ENCODE peak calls at places on chromosome 16, in six cellular contexts. C is stomach, Z is mesothelial cell of epicardium, T is cardiac muscle cell, N is fibroblast of pulmonary artery, D is Calu3. G is an unnamed sample.

GRCh38 chr16:12903325-12904040 is 2.1 kb downstream of the SHISA9 start:
- DNase-seq in C (no peak), Z (no peak), T (peak; percentile 14), N (no peak), D (no peak), G (no peak)

GRCh38 chr16:19432429-19432828 is 14.7 kb downstream of the TMC5 start:
- DNase-seq in C (no peak), Z (no peak), T (no peak), N (peak; percentile 1), D (peak; percentile 78), G (no peak)

GRCh38 chr16:28101533-28101890 is 38.0 kb upstream of the GSG1L start:
- DNase-seq in C (no peak), Z (no peak), T (no peak), N (no peak), D (no peak), G (no peak)

GRCh38 chr16:59236804-59237463 is 502.8 kb upstream of the GOT2 start:
- DNase-seq in C (no peak), Z (no peak), T (no peak), N (no peak), D (no peak), G (no peak)

GRCh38 chr16:85151603-85152413 is 39.5 kb upstream of the CIBAR2 start:
- DNase-seq in C (peak; percentile 72), Z (no peak), T (no peak), N (peak; percentile 80), D (peak; percentile 47), G (no peak)

GRCh38 chr16:13298676-13299075 is 397.3 kb downstream of the SHISA9 start:
- DNase-seq in C (no peak), Z (no peak), T (no peak), N (no peak), D (no peak), G (no peak)

GRCh38 chr16:89860747-89861304 is 12.6 kb upstream of the TCF25 start:
- DNase-seq in C (peak; percentile 70), Z (no peak), T (peak; percentile 56), N (peak; percentile 48), D (peak; percentile 89), G (peak; percentile 53)

GRCh38 chr16:76899767-76900166 is 291.2 kb upstream of the MON1B start:
- DNase-seq in C (no peak), Z (no peak), T (no peak), N (no peak), D (no peak), G (no peak)

GRCh38 chr16:74521691-74522090 is 85.2 kb downstream of the GLG1 start:
- DNase-seq in C (no peak), Z (no peak), T (no peak), N (peak; percentile 59), D (no peak), G (no peak)

GRCh38 chr16:84947022-84947421 is 64.3 kb downstream of the ZDHHC7 start:
- DNase-seq in C (no peak), Z (no peak), T (no peak), N (no peak), D (no peak), G (no peak)

GRCh38 chr16:89365044-89365467 is 125.3 kb downstream of the ANKRD11 start:
- DNase-seq in C (no peak), Z (no peak), T (no peak), N (peak; percentile 71), D (no peak), G (no peak)

GRCh38 chr16:88995746-88996535 is 18.9 kb upstream of the CBFA2T3 start:
- DNase-seq in C (no peak), Z (no peak), T (no peak), N (no peak), D (no peak), G (no peak)

GRCh38 chr16:83813818-83814653 is 6.3 kb downstream of the HSBP1 start:
- DNase-seq in C (no peak), Z (no peak), T (peak; percentile 63), N (peak; percentile 62), D (peak; percentile 17), G (no peak)

GRCh38 chr16:10332775-10333174 is 53.1 kb upstream of the ATF7IP2 start:
- DNase-seq in C (no peak), Z (no peak), T (no peak), N (no peak), D (no peak), G (no peak)

GRCh38 chr16:87816507-87817100 is 50.8 kb upstream of the KLHDC4 start:
- DNase-seq in C (no peak), Z (no peak), T (no peak), N (no peak), D (no peak), G (no peak)

GRCh38 chr16:19472487-19472886 is 49.4 kb downstream of the GDE1 start:
- DNase-seq in C (no peak), Z (no peak), T (no peak), N (no peak), D (no peak), G (no peak)

GRCh38 chr16:85615014-85615851 is 2.1 kb downstream of the GSE1 start:
- DNase-seq in C (peak; percentile 91), Z (peak; percentile 46), T (peak; percentile 75), N (no peak), D (peak; percentile 96), G (no peak)

GRCh38 chr16:88642881-88643545 is 4.6 kb downstream of the IL17C start:
- DNase-seq in C (no peak), Z (no peak), T (no peak), N (no peak), D (no peak), G (no peak)

GRCh38 chr16:24539850-24540484 is 601 bp downstream of the RBBP6 start:
- DNase-seq in C (peak; percentile 67), Z (peak; percentile 35), T (peak; percentile 55), N (peak; percentile 39), D (peak; percentile 64), G (no peak)

GRCh38 chr16:10314811-10315210 is 71.0 kb upstream of the ATF7IP2 start:
- DNase-seq in C (no peak), Z (no peak), T (no peak), N (peak; percentile 28), D (no peak), G (no peak)

GRCh38 chr16:88405325-88406060 is 22.7 kb downstream of the ZNF469 start:
- DNase-seq in C (peak; percentile 34), Z (no peak), T (no peak), N (peak; percentile 38), D (no peak), G (no peak)

GRCh38 chr16:86927699-86928098 is 349.4 kb downstream of the FOXL1 start:
- DNase-seq in C (no peak), Z (no peak), T (no peak), N (no peak), D (no peak), G (no peak)

GRCh38 chr16:3490911-3491629 is 4.2 kb downstream of the C16orf90 start:
- DNase-seq in C (peak; percentile 57), Z (no peak), T (no peak), N (no peak), D (no peak), G (no peak)
- TF ChIP-seq CTCF in C (no peak), Z (no peak), T (no peak), N (no peak), D (no peak), G (no peak)

DNA sequence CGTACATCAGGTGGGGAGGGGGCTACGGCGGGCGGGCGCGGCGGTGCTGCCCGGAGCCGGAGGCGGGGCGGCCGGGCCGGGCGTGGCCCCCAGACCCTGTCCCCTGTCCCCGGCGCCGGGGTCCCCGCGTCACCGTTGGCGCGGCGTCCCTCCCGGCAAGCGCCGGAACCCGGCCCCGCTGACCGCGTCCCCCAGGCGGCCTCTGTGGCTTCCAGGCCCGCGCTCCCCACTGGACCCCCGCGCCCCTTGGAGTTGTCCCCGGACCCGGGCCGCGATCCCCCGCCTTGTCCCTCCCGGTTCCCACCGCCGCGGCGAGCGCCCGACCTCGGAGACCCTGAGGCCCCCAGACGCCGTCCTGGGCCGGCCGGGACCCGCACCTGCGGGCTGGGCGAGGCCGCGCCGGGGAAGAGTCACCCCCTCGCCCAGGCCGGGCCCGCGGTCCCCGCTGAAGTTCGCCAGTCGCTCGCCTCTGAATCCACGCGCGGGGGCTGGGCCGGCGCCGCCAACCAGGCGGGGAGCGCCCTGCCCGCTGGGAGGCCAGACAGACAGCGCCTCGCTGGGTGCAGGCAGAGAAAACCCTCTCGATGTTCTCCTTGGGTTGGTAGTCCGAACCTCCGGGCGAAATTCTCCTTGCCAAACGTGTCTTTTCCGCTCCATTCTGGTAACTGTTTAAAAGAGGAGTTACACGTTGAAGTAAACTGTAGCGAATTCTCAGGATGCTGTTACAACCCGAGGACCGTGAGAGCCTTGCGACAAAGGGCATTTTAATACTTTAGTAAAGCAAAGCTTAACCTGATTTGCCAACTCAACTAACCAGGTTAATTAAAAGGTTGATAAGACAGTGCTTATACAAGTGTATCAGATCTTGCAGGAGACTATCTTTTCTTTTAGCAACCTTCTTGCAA is 761 bp downstream of the GAN start:
- DNase-seq in C (peak; percentile 68), Z (peak; percentile 31), T (peak; percentile 62), N (peak; percentile 63), D (peak; percentile 66), G (peak; percentile 48)
- TF ChIP-seq CTCF in C (no peak), Z (no peak), T (peak; percentile 11), N (no peak), D (no peak), G (no peak)

DNA sequence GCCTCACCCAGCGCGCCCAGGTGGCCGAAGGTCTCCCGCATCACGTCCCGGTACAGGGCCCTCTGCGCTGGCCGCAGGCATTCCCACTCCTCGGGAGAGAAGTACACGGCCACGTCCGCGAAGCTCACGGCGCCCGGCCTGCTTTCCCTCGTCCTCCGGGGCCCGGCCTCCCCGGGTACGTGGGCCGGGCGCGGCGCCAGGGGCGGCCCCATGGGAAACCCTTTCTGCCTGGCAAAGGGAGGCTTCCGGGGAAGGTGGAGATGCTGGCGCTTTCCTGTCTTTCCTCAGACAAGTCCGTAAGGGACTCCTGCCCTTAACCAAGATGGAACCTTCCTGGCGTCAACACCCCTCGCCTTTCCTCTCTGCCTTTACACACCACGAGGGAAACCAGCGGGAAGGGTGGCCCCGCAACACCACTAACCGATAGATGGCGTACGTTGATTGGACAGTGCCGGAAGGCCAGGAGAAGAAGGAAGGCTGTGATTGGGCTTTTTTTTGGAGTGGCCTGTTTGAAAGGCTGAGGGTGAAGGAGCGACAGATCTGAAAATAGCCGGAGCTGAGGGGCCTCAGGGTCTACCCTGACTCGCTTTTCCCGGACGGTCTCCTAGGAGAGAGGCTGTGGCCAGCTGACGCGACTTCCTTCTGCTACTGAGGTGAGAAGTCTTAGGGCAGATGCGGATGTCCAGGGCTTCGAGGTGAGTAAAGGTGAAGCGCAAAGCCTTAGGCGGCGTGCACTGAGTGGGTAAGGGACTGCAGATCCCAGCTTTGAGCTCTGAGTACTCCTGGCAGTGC is at the start of gene ZNF785:
- DNase-seq in C (peak; percentile 96), Z (peak; percentile 84), T (peak; percentile 98), N (peak; percentile 100), D (peak; percentile 98), G (peak; percentile 84)
- TF ChIP-seq CTCF in C (no peak), Z (no peak), T (peak; percentile 5), N (no peak), D (peak; percentile 36), G (no peak)

GRCh38 chr16:67667434-67667816 is 811 bp downstream of the C16orf86 start:
- DNase-seq in C (no peak), Z (no peak), T (no peak), N (no peak), D (no peak), G (no peak)

GRCh38 chr16:67669499-67670101 is 3.0 kb downstream of the C16orf86 start:
- DNase-seq in C (no peak), Z (no peak), T (no peak), N (no peak), D (no peak), G (no peak)

GRCh38 chr16:67668495-67669157 is 2.0 kb downstream of the C16orf86 start:
- DNase-seq in C (no peak), Z (no peak), T (no peak), N (no peak), D (no peak), G (no peak)

GRCh38 chr16:67666538-67667433 is at the start of the genes C16orf86 and ENKD1:
- DNase-seq in C (peak; percentile 88), Z (no peak), T (peak; percentile 91), N (peak; percentile 74), D (peak; percentile 82), G (no peak)

GRCh38 chr16:67667817-67668494 is 1.3 kb downstream of the C16orf86 start:
- DNase-seq in C (peak; percentile 88), Z (no peak), T (peak; percentile 85), N (peak; percentile 94), D (peak; percentile 93), G (no peak)
- TF ChIP-seq CTCF in C (no peak), Z (peak; percentile 49), T (peak; percentile 95), N (peak; percentile 89), D (peak; percentile 59), G (no peak)